ENCODE peak calls at places on chromosome 6, in six cellular contexts. One of them, this sample, is unnamed.

GRCh38 chr6:163533443-163533842 is 118.9 kb downstream of the QKI start:
- DNase-seq in activated CD4-positive, alpha-beta T cell treated with anti-CD3 and anti-CD28 coated beads for 48 hours: no peak
- DNase-seq in cardiac fibroblast: peak
- DNase-seq in activated CD8-positive, alpha-beta memory T cell treated with anti-CD3 and anti-CD28 coated beads, Interleukin-2, amount 10 ng/mL, durations not matched to agents 7 days and 5 days: no peak
- DNase-seq in AG10803: peak
- DNase-seq in NCI-H1694: peak
- DNase-seq in this sample: peak

GRCh38 chr6:158778005-158778527 is 41.1 kb downstream of the EZR start:
- DNase-seq in activated CD8-positive, alpha-beta memory T cell treated with anti-CD3 and anti-CD28 coated beads, Interleukin-2, amount 10 ng/mL, durations not matched to agents 7 days and 5 days: no peak
- DNase-seq in cardiac fibroblast: no peak
- DNase-seq in NCI-H1694: no peak
- DNase-seq in AG10803: no peak
- DNase-seq in activated CD4-positive, alpha-beta T cell treated with anti-CD3 and anti-CD28 coated beads for 48 hours: no peak
- DNase-seq in this sample: no peak

GRCh38 chr6:155765275-155766194 is 309.9 kb upstream of the NOX3 start:
- DNase-seq in activated CD4-positive, alpha-beta T cell treated with anti-CD3 and anti-CD28 coated beads for 48 hours: no peak
- DNase-seq in cardiac fibroblast: peak
- DNase-seq in activated CD8-positive, alpha-beta memory T cell treated with anti-CD3 and anti-CD28 coated beads, Interleukin-2, amount 10 ng/mL, durations not matched to agents 7 days and 5 days: no peak
- DNase-seq in NCI-H1694: no peak
- DNase-seq in AG10803: peak
- DNase-seq in this sample: no peak

GRCh38 chr6:75481936-75482593 is 11.5 kb downstream of the FILIP1 start:
- DNase-seq in cardiac fibroblast: peak
- DNase-seq in NCI-H1694: no peak
- DNase-seq in activated CD8-positive, alpha-beta memory T cell treated with anti-CD3 and anti-CD28 coated beads, Interleukin-2, amount 10 ng/mL, durations not matched to agents 7 days and 5 days: no peak
- DNase-seq in AG10803: peak
- DNase-seq in activated CD4-positive, alpha-beta T cell treated with anti-CD3 and anti-CD28 coated beads for 48 hours: no peak
- DNase-seq in this sample: no peak

GRCh38 chr6:30321692-30322388 is 4.9 kb upstream of the TRIM39 start:
- DNase-seq in AG10803: peak
- DNase-seq in NCI-H1694: no peak
- DNase-seq in activated CD4-positive, alpha-beta T cell treated with anti-CD3 and anti-CD28 coated beads for 48 hours: no peak
- DNase-seq in activated CD8-positive, alpha-beta memory T cell treated with anti-CD3 and anti-CD28 coated beads, Interleukin-2, amount 10 ng/mL, durations not matched to agents 7 days and 5 days: no peak
- DNase-seq in cardiac fibroblast: peak
- DNase-seq in this sample: no peak

GRCh38 chr6:45494734-45495133 is 117.0 kb upstream of the SUPT3H start:
- DNase-seq in activated CD8-positive, alpha-beta memory T cell treated with anti-CD3 and anti-CD28 coated beads, Interleukin-2, amount 10 ng/mL, durations not matched to agents 7 days and 5 days: peak
- DNase-seq in cardiac fibroblast: no peak
- DNase-seq in activated CD4-positive, alpha-beta T cell treated with anti-CD3 and anti-CD28 coated beads for 48 hours: no peak
- DNase-seq in AG10803: no peak
- DNase-seq in NCI-H1694: no peak
- DNase-seq in this sample: no peak

GRCh38 chr6:56241106-56241812 is 6.1 kb downstream of the COL21A1 start:
- DNase-seq in cardiac fibroblast: no peak
- DNase-seq in NCI-H1694: no peak
- DNase-seq in activated CD4-positive, alpha-beta T cell treated with anti-CD3 and anti-CD28 coated beads for 48 hours: no peak
- DNase-seq in AG10803: no peak
- DNase-seq in activated CD8-positive, alpha-beta memory T cell treated with anti-CD3 and anti-CD28 coated beads, Interleukin-2, amount 10 ng/mL, durations not matched to agents 7 days and 5 days: no peak
- DNase-seq in this sample: peak

GRCh38 chr6:143598466-143599080 is 79.2 kb upstream of the PHACTR2 start:
- DNase-seq in cardiac fibroblast: no peak
- DNase-seq in activated CD4-positive, alpha-beta T cell treated with anti-CD3 and anti-CD28 coated beads for 48 hours: peak
- DNase-seq in activated CD8-positive, alpha-beta memory T cell treated with anti-CD3 and anti-CD28 coated beads, Interleukin-2, amount 10 ng/mL, durations not matched to agents 7 days and 5 days: peak
- DNase-seq in NCI-H1694: no peak
- DNase-seq in AG10803: no peak
- DNase-seq in this sample: no peak

GRCh38 chr6:44261581-44261980 is 3.8 kb downstream of the NFKBIE start:
- DNase-seq in NCI-H1694: no peak
- DNase-seq in activated CD8-positive, alpha-beta memory T cell treated with anti-CD3 and anti-CD28 coated beads, Interleukin-2, amount 10 ng/mL, durations not matched to agents 7 days and 5 days: no peak
- DNase-seq in cardiac fibroblast: no peak
- DNase-seq in activated CD4-positive, alpha-beta T cell treated with anti-CD3 and anti-CD28 coated beads for 48 hours: no peak
- DNase-seq in AG10803: no peak
- DNase-seq in this sample: no peak

GRCh38 chr6:28525496-28526039 is at the start of gene GPX5:
- DNase-seq in activated CD4-positive, alpha-beta T cell treated with anti-CD3 and anti-CD28 coated beads for 48 hours: peak
- DNase-seq in NCI-H1694: no peak
- DNase-seq in cardiac fibroblast: no peak
- DNase-seq in activated CD8-positive, alpha-beta memory T cell treated with anti-CD3 and anti-CD28 coated beads, Interleukin-2, amount 10 ng/mL, durations not matched to agents 7 days and 5 days: no peak
- DNase-seq in AG10803: no peak
- DNase-seq in this sample: no peak

GRCh38 chr6:170250451-170250850 is 40.4 kb downstream of the DLL1 start:
- DNase-seq in activated CD8-positive, alpha-beta memory T cell treated with anti-CD3 and anti-CD28 coated beads, Interleukin-2, amount 10 ng/mL, durations not matched to agents 7 days and 5 days: no peak
- DNase-seq in activated CD4-positive, alpha-beta T cell treated with anti-CD3 and anti-CD28 coated beads for 48 hours: no peak
- DNase-seq in AG10803: no peak
- DNase-seq in NCI-H1694: no peak
- DNase-seq in cardiac fibroblast: no peak
- DNase-seq in this sample: no peak

GRCh38 chr6:44667226-44667625 is 279.7 kb downstream of the CDC5L start:
- DNase-seq in cardiac fibroblast: peak
- DNase-seq in activated CD8-positive, alpha-beta memory T cell treated with anti-CD3 and anti-CD28 coated beads, Interleukin-2, amount 10 ng/mL, durations not matched to agents 7 days and 5 days: no peak
- DNase-seq in AG10803: peak
- DNase-seq in activated CD4-positive, alpha-beta T cell treated with anti-CD3 and anti-CD28 coated beads for 48 hours: no peak
- DNase-seq in NCI-H1694: no peak
- DNase-seq in this sample: no peak

GRCh38 chr6:21846541-21847451 is 253.2 kb downstream of the SOX4 start:
- DNase-seq in AG10803: no peak
- DNase-seq in NCI-H1694: no peak
- DNase-seq in activated CD8-positive, alpha-beta memory T cell treated with anti-CD3 and anti-CD28 coated beads, Interleukin-2, amount 10 ng/mL, durations not matched to agents 7 days and 5 days: no peak
- DNase-seq in activated CD4-positive, alpha-beta T cell treated with anti-CD3 and anti-CD28 coated beads for 48 hours: peak
- DNase-seq in cardiac fibroblast: peak
- DNase-seq in this sample: peak

GRCh38 chr6:37807656-37808055 is 11.9 kb upstream of the ZFAND3 start:
- DNase-seq in activated CD8-positive, alpha-beta memory T cell treated with anti-CD3 and anti-CD28 coated beads, Interleukin-2, amount 10 ng/mL, durations not matched to agents 7 days and 5 days: no peak
- DNase-seq in NCI-H1694: peak
- DNase-seq in activated CD4-positive, alpha-beta T cell treated with anti-CD3 and anti-CD28 coated beads for 48 hours: no peak
- DNase-seq in AG10803: peak
- DNase-seq in cardiac fibroblast: no peak
- DNase-seq in this sample: peak